ENCODE peak calls at places on chromosomes 11 and 22, in seven cellular contexts. O is HCT116, X is fibroblast of lung, D is left ventricle myocardium inferior, E is right lobe of liver, P is spleen, I is colonic mucosa. Z is an unnamed sample. For H3K36me3, the result is how much of the 10 kb centered on the place peaks cover.

GRCh38 chr22:27810566-27810965 is 9.0 kb upstream of the MN1 start:
- DNase-seq in P (no peak), E (peak), X (peak), I (peak), O (no peak), D (peak), Z (no peak)

GRCh38 chr11:76793834-76794291 is 10.7 kb downstream of the TSKU start:
- DNase-seq in D (no peak), E (no peak), P (peak), O (no peak), X (no peak), I (no peak), Z (no peak)

GRCh38 chr11:82794490-82794889 is 60.8 kb upstream of the FAM181B start:
- DNase-seq in D (no peak), X (peak), E (no peak), O (no peak), P (no peak), I (no peak), Z (no peak)

GRCh38 chr11:72226701-72227100 is 2.1 kb downstream of the INPPL1 start:
- DNase-seq in D (no peak), O (no peak), I (no peak), E (peak), X (no peak), P (peak), Z (no peak)

GRCh38 chr11:126197277-126197939 is 14.0 kb downstream of the RPUSD4 start:
- DNase-seq in D (no peak), E (peak), P (peak), O (no peak), I (no peak), X (peak), Z (peak)

GRCh38 chr11:83061883-83062282 is 9.8 kb downstream of the RAB30 start:
- DNase-seq in D (no peak), P (no peak), E (no peak), O (no peak), X (no peak), I (no peak), Z (no peak)

GRCh38 chr22:18110194-18110943 is at the start of gene TUBA8:
- DNase-seq in I (no peak), X (peak), P (peak), D (peak), E (peak), O (no peak), Z (peak)

GRCh38 chr11:119371778-119372182 is 9.7 kb downstream of the USP2 start:
- DNase-seq in P (no peak), D (no peak), X (peak), E (peak), I (no peak), O (no peak), Z (no peak)

GRCh38 chr11:19441752-19442553 is 201.2 kb upstream of the E2F8 start:
- DNase-seq in X (peak), E (no peak), P (no peak), I (no peak), D (peak), O (peak), Z (peak)

GRCh38 chr22:41425704-41426365 is 20.8 kb downstream of the TOB2 start:
- DNase-seq in X (no peak), E (no peak), O (no peak), D (no peak), P (no peak), I (no peak), Z (no peak)

GRCh38 chr22:42174062-42174461 is 43.5 kb upstream of the CYP2D6 start:
- DNase-seq in I (no peak), E (no peak), D (no peak), O (no peak), X (peak), P (no peak), Z (no peak)

GRCh38 chr11:47326198-47326597 is 26.3 kb downstream of the MYBPC3 start:
- DNase-seq in E (no peak), D (no peak), X (no peak), O (no peak), P (no peak), I (no peak), Z (no peak)

GRCh38 chr22:26891431-26891830 is 234.0 kb downstream of the MIAT start:
- DNase-seq in P (no peak), X (peak), D (no peak), I (no peak), E (no peak), O (no peak), Z (no peak)

GRCh38 chr11:79199729-79200354 is 241.0 kb downstream of the TENM4 start:
- DNase-seq in O (no peak), P (no peak), X (no peak), E (no peak), I (no peak), D (no peak), Z (no peak)

GRCh38 chr11:46038529-46038928 is 82.7 kb downstream of the PHF21A start:
- DNase-seq in P (no peak), D (no peak), I (no peak), E (no peak), X (no peak), O (no peak), Z (no peak)

GRCh38 chr22:19036523-19037273 is 85.5 kb downstream of the DGCR2 start:
- DNase-seq in X (no peak), O (no peak), I (no peak), D (no peak), P (no peak), E (peak), Z (no peak)

GRCh38 chr22:31240011-31240410 is 27.9 kb downstream of the LIMK2 start:
- DNase-seq in I (no peak), P (no peak), E (no peak), O (no peak), D (no peak), X (peak), Z (peak)

GRCh38 chr22:49958961-49959781 is 1.4 kb upstream of the PIM3 start:
- DNase-seq in E (no peak), X (no peak), P (peak), O (no peak), D (peak), I (no peak), Z (peak)

GRCh38 chr22:33781396-33781795 is 138.9 kb downstream of the LARGE1 start:
- DNase-seq in X (no peak), D (no peak), I (no peak), E (no peak), P (no peak), O (no peak), Z (peak)

GRCh38 chr11:118343981-118344521 is at the start of gene CD3G:
- DNase-seq in I (no peak), X (no peak), D (no peak), O (no peak), P (peak), E (no peak), Z (no peak)

GRCh38 chr11:621838-622237 is 2.9 kb downstream of the CDHR5 start:
- DNase-seq in D (no peak), X (no peak), P (peak), E (no peak), O (no peak), I (no peak), Z (no peak)

GRCh38 chr11:72224587-72225410 is at the start of gene INPPL1:
- DNase-seq in O (no peak), X (peak), D (peak), E (peak), P (peak), I (peak), Z (no peak)

GRCh38 chr11:14054708-14055107 is 92.2 kb downstream of the SPON1 start:
- DNase-seq in X (no peak), I (no peak), D (peak), E (no peak), O (no peak), P (no peak), Z (no peak)

GRCh38 chr11:1226226-1226961 is 3.5 kb downstream of the MUC5B start:
- DNase-seq in I (peak), O (no peak), X (no peak), D (peak), E (peak), P (peak), Z (no peak)

GRCh38 chr11:48129697-48130395 is 86.8 kb upstream of the OR4B1 start:
- DNase-seq in P (no peak), O (no peak), E (no peak), D (no peak), I (no peak), X (peak), Z (no peak)

GRCh38 chr22:39520874-39521857 is 804 bp downstream of the ATF4 start:
- DNase-seq in I (peak), O (no peak), E (peak), X (peak), D (peak), P (peak), Z (peak)

GRCh38 chr11:70517996-70518907 is 119.9 kb downstream of the CTTN start:
- DNase-seq in I (no peak), X (peak), P (peak), O (no peak), D (no peak), E (no peak), Z (peak)
- TF ChIP-seq CTCF in I (no peak), X (no peak), P (no peak), O (no peak), D (no peak), E (no peak), Z (no peak)

GRCh38 chr22:46546466-46547178 is 9.2 kb upstream of the CELSR1 start:
- DNase-seq in E (peak), P (peak), I (no peak), O (no peak), D (peak), X (peak), Z (peak)
- H3K4me3 ChIP-seq in E (no peak), P (no peak), I (no peak), O (no peak), D (peak), X (no peak), Z (no peak)

DNA sequence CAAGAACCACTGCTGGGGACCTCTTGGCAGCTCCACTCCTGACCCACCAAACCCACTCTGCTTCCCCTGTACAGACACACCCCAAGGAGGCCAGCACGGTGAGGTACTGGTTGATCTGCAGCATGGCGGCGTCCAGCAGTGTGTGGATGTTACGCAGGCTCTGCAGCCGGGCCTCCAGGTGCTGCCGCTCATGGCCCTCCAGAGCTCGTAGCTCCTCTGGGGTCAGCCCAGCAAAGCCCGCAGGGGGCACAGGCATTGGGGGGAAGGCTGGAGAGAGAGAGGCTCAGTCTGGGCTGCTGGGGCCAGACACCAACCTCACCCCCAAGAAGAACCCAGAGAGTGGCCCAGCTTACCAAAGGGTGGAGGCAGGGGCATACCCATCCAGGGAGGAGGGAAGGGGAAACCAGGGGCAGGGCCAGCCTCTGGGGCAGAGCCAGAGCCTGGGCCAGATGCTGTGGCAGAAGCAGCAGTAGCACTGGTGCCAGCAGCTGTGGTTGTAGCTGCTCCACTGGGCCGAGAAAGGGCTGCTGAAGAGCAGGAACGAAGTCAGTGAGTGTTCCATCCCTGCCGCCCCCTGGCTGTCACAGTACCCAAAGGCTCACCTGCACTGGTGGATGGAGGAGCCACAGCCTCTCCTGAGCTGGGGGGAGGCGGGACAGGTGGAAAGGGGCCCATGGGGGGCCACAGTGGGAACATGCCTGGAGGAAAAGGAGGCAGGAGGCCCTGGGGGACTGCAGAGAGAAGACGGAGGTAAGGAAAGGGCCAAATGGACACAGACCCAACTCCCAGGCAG is 4.5 kb downstream of the SYVN1 start:
- DNase-seq in E (no peak), P (peak), O (no peak), D (no peak), X (no peak), I (no peak), Z (no peak)
- H3K36me3 ChIP-seq in E (half or more), P (under half), O (under half), D (half or more), X (under half), I (half or more), Z (half or more)

GRCh38 chr22:20781272-20781990 is 7.5 kb downstream of the SERPIND1 start:
- DNase-seq in P (no peak), E (no peak), I (no peak), X (peak), O (no peak), D (no peak), Z (peak)
- TF ChIP-seq CTCF in P (no peak), E (no peak), I (no peak), X (no peak), O (no peak), D (no peak), Z (no peak)

GRCh38 chr22:37267128-37267587 is 15.2 kb upstream of the CYTH4 start:
- DNase-seq in X (no peak), O (no peak), D (peak), I (peak), P (peak), E (no peak), Z (no peak)
- H3K4me3 ChIP-seq in X (peak), O (peak), D (peak), I (peak), P (peak), E (peak), Z (peak)

DNA sequence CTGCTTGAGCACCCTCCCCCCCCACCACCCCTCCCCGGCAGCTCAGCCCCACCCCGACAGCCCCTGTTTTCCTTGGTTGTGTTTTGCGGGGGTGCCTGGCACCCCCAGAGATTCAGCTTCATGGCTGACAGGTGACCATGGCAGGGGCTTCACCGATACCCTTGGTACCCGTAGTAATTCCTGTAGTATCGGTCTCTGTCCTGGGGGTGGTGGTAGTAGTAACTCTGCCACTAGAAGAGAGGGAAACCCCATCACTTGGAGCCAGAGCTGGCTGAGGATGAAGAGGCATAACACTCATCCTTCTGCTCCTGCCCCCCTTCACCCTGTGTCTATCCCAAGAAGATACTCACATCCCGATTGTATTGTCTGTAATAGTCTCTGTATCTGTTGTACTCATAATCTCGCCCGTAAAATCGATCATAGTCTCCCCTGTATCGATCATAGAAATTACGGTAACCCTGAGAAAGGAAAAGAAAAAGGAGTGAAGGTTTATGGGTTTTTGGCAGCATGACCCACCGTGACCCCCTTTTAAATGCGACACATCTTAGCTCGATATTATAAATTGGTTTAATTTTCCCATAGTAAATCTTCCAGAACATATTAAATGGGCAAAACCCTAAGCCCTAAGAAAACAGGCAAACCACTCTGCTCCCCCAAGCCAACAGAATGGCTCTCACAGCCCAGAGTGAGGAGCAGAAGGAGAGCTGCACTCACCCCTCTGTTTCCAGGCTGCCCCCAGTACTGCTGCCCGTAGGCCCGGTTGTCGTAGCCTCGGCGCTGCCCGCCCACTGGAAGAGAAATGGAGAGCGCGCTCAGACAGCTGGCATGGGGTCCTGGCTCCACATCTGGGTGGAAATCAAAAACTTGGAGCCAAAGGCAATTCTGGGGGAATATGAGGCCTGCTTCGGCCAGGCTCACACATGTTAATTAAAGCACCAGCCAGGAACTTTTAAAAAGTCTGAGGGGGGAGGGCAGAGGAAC is 8.0 kb downstream of the GNG3 start:
- DNase-seq in D (no peak), I (no peak), O (no peak), P (no peak), X (no peak), E (no peak), Z (no peak)
- H3K36me3 ChIP-seq in D (half or more), I (under half), O (half or more), P (under half), X (under half), E (half or more), Z (half or more)

DNA sequence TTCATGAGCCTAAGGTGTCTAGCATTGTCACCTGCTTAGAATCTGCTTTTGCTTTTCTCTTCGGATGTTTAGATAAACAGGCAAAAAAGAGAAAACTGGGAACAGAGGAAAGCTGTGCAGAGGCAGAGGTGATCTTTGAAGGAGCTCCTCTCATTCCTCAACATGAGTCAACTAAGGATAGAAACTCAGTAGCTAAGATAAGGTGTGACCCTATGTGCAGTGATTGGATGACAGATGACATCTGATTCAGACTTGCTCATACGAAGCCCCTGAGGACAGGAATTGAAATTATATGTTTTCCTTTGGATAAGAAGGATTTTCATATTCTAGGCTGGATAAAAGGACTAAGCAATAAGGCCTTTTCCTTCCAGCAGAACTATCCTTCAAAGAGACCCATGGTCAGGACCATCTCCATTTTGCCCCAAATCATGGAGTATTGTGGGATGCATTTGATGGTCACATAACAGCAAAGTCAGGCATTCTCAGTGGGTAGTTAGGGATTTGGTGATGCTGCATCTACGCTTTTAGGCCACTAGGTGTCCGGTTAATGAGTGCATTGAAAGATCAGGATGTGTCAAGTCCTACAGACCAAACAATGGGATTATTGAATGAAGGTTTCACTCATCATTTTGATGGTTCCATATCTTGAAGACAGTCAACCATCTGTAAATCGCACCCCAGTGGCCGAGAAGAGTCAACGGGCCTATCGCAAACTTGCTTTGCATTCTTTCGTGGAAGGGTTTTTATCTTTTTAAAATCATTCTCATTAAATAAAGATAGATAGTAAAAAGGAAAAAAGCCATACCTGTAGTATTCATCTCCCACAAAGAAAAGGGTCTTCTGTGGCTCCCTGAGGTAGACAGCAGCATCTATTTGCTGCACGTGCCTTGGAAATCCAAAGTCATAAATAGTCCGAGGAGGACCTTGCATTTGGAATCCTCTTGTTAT is 32.2 kb downstream of the MMP20 start:
- DNase-seq in E (no peak), I (no peak), X (peak), D (no peak), O (peak), P (no peak), Z (no peak)
- TF ChIP-seq CTCF in E (peak), I (peak), X (peak), D (peak), O (peak), P (peak), Z (peak)

GRCh38 chr11:108524422-108524821 is 26.2 kb upstream of the POGLUT3 start:
- DNase-seq in O (no peak), D (no peak), I (no peak), X (peak), E (no peak), P (no peak), Z (no peak)

GRCh38 chr11:108522318-108522717 is 24.1 kb upstream of the POGLUT3 start:
- DNase-seq in E (no peak), D (no peak), X (no peak), P (no peak), I (no peak), O (no peak), Z (no peak)

GRCh38 chr11:108516125-108516524 is 17.9 kb upstream of the POGLUT3 start:
- DNase-seq in E (no peak), O (no peak), P (no peak), I (no peak), D (no peak), X (no peak), Z (no peak)

GRCh38 chr11:108512706-108513105 is 14.5 kb upstream of the POGLUT3 start:
- DNase-seq in D (no peak), E (no peak), P (no peak), I (no peak), X (peak), O (no peak), Z (no peak)

GRCh38 chr11:108518581-108518980 is 20.4 kb upstream of the POGLUT3 start:
- DNase-seq in P (no peak), D (no peak), I (no peak), O (no peak), X (no peak), E (no peak), Z (no peak)
- H3K4me3 ChIP-seq in P (no peak), D (no peak), I (no peak), O (no peak), X (no peak), E (no peak), Z (no peak)

GRCh38 chr11:59611570-59612565 is 3.7 kb downstream of the OSBP start:
- DNase-seq in E (peak), I (peak), O (no peak), D (no peak), P (no peak), X (peak), Z (no peak)

GRCh38 chr11:59610289-59610688 is 5.3 kb downstream of the OSBP start:
- DNase-seq in E (no peak), D (no peak), X (no peak), P (no peak), I (no peak), O (no peak), Z (no peak)

GRCh38 chr11:59602432-59602831 is 13.1 kb downstream of the OSBP start:
- DNase-seq in E (no peak), D (no peak), P (no peak), O (no peak), X (no peak), I (no peak), Z (no peak)

GRCh38 chr11:59607703-59608454 is 7.7 kb downstream of the OSBP start:
- DNase-seq in O (no peak), X (no peak), P (no peak), I (no peak), D (no peak), E (no peak), Z (no peak)
- H3K36me3 ChIP-seq in O (under half), X (under half), P (under half), I (under half), D (half or more), E (half or more), Z (half or more)

Z was measured in brain microvascular endothelial cell.